ENCODE peak calls at places on chromosomes 4 and X, in four cellular contexts. H is GM23338, J is NT2/D1, I is adrenal gland. V is an unnamed sample.

GRCh38 chr4:39932776-39933402 is 44.8 kb downstream of the PDS5A start:
- DNase-seq in J (no peak), H (no peak), I (no peak), V (no peak)

GRCh38 chr4:168832746-168833575 is 177.1 kb downstream of the CBR4 start:
- DNase-seq in J (peak; percentile 22), I (peak; percentile 47), H (peak; percentile 78), V (peak; percentile 60)

GRCh38 chr4:69546121-69546520 is 50.4 kb upstream of the UGT2B4 start:
- DNase-seq in I (no peak), H (no peak), J (no peak), V (no peak)

GRCh38 chrX:2351999-2352995 is 148.5 kb downstream of the DHRSX start:
- DNase-seq in I (no peak), H (no peak), J (no peak), V (no peak)

GRCh38 chrX:17654116-17654515 is 83.2 kb upstream of the SCML1 start:
- DNase-seq in H (no peak), I (no peak), J (no peak), V (no peak)

GRCh38 chrX:133403984-133404383 is 11.3 kb downstream of the GPC4 start:
- DNase-seq in J (no peak), I (no peak), H (no peak), V (no peak)

GRCh38 chrX:72026341-72027023 is 105.2 kb downstream of the RTL5 start:
- DNase-seq in I (no peak), H (no peak), J (no peak), V (no peak)

GRCh38 chr4:38319456-38320348 is 344.3 kb upstream of the KLF3 start:
- DNase-seq in J (peak; percentile 70), H (peak; percentile 91), I (peak; percentile 95), V (peak; percentile 95)

GRCh38 chrX:79336869-79337815 is 30.0 kb downstream of the ITM2A start:
- DNase-seq in I (no peak), H (no peak), J (no peak), V (no peak)

GRCh38 chr4:148034821-148035220 is 302.9 kb downstream of the ARHGAP10 start:
- DNase-seq in I (no peak), H (no peak), J (no peak), V (no peak)

GRCh38 chr4:173264245-173264959 is 69.8 kb downstream of the HMGB2 start:
- DNase-seq in H (peak; percentile 31), I (peak; percentile 3), J (no peak), V (peak; percentile 72)

GRCh38 chr4:144658908-144659307 is 13.0 kb downstream of the HHIP start:
- DNase-seq in H (no peak), J (no peak), I (no peak), V (no peak)

GRCh38 chrX:23332888-23333821 is 1.5 kb upstream of the PTCHD1 start:
- DNase-seq in J (no peak), H (peak; percentile 20), I (no peak), V (no peak)

GRCh38 chr4:185304541-185304940 is 91.2 kb downstream of the LRP2BP start:
- DNase-seq in H (no peak), I (no peak), J (no peak), V (no peak)

GRCh38 chr4:6325791-6326290 is 56.2 kb downstream of the WFS1 start:
- DNase-seq in H (no peak), J (no peak), I (no peak), V (no peak)
- H3K27me3 ChIP-seq in H (no peaks in the 10 kb centered on the region), J (peaks cover 4% of the 10 kb centered on the region), I (no peaks in the 10 kb centered on the region), V (no peaks in the 10 kb centered on the region)

GRCh38 chr4:1505511-1506451 is 99.5 kb upstream of the NKX1-1 start:
- DNase-seq in H (no peak), I (no peak), J (no peak), V (no peak)

GRCh38 chr4:1502976-1503375 is 96.7 kb upstream of the NKX1-1 start:
- DNase-seq in I (no peak), J (no peak), H (no peak), V (no peak)

GRCh38 chr4:1506956-1507721 is 100.9 kb upstream of the NKX1-1 start:
- DNase-seq in H (no peak), J (no peak), I (no peak), V (no peak)

GRCh38 chr4:1503583-1504471 is 97.6 kb upstream of the NKX1-1 start:
- DNase-seq in I (no peak), H (no peak), J (no peak), V (peak; percentile 54)

DNA sequence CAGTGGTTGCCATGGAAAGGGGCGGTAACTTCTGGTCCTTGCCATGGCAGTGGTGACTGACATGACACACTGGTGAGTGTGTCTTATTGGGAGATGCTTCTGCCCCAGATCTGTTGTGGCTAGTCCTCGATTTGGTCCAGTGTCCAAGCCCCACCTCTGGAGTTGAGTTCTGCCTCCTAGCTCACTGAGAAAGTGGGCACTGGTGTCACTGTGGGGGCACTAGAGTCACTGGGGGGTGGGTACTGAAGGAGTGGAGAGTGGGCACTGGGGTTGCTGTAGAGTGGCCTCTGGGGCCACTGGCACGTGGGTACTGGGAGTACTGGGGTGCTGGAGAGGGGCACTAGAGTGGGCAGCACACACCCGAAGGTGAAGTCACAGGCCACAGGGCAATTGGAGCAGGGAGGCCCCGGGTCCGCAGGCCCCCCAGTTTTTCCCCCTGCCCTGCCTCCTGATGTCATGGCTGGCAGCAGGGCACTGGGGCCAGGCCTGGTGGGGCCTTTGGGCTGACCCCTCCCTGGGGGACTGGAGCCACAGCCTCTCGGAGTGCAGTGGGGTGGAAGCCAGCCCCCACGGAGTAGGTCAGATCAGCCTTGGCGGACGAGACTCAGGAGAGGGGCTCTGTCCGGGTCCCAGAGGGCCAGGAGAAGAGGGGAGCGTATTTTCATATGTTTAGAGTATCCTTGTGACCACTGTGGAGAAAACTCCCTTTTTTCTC is 98.7 kb upstream of the NKX1-1 start:
- DNase-seq in I (no peak), J (no peak), H (no peak), V (no peak)
- H3K27me3 ChIP-seq in I (no peaks in the 10 kb centered on the region), J (peaks cover 13% of the 10 kb centered on the region), H (no peaks in the 10 kb centered on the region), V (no peaks in the 10 kb centered on the region)

GRCh38 chrX:68257015-68257414 is 176.3 kb downstream of the OPHN1 start:
- DNase-seq in I (no peak), H (no peak), J (no peak), V (no peak)

DNA sequence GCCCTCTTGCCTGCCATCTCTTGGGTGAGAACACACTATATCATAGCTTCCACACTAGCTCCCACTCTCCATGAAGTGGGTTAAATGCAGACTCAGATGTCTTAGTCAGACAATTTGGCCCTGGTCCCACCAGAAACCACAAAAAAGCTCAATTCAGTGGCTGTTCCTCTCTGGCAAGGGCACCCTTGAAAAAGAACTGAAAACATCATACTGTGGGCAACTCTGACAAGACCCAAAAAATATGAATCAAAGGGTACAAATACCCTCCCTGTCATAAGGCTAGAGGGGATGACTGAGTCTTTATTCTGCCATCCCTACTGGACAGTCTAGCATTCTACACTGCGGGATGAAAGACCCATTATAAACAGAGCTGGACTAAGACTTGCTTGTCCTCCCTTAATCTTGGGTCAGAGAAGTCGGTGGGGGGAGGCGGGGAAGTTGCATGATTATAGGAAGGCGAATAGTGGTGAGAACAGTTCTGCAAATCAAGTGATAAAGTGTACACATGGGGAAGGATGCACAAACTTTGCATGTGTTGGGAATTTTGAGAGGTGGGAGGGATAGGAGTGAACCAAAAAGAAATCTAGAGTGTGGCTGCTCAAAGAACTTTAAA is 172.1 kb downstream of the OPHN1 start:
- DNase-seq in J (no peak), H (no peak), I (peak; percentile 6), V (no peak)
- H3K27me3 ChIP-seq in J (no peaks in the 10 kb centered on the region), H (no peaks in the 10 kb centered on the region), I (no peaks in the 10 kb centered on the region), V (no peaks in the 10 kb centered on the region)

GRCh38 chr4:190014771-190015537 is 12.1 kb downstream of the FRG2 start:
- DNase-seq in H (peak; percentile 84), I (no peak), J (no peak), V (no peak)
- H3K27me3 ChIP-seq in H (peaks cover 98% of the 10 kb centered on the region), I (peaks cover 31% of the 10 kb centered on the region), J (peaks cover 80% of the 10 kb centered on the region), V (no peaks in the 10 kb centered on the region)

GRCh38 chr4:138519436-138519835 is 277.3 kb upstream of the SLC7A11 start:
- DNase-seq in I (no peak), J (no peak), H (no peak), V (no peak)

GRCh38 chr4:138522366-138522765 is 280.2 kb upstream of the SLC7A11 start:
- DNase-seq in J (peak; percentile 16), H (peak; percentile 59), I (no peak), V (no peak)

GRCh38 chr4:138521809-138522208 is 279.7 kb upstream of the SLC7A11 start:
- DNase-seq in J (no peak), I (no peak), H (no peak), V (no peak)
- H3K27me3 ChIP-seq in J (no peaks in the 10 kb centered on the region), I (no peaks in the 10 kb centered on the region), H (no peaks in the 10 kb centered on the region), V (no peaks in the 10 kb centered on the region)

GRCh38 chr4:123300625-123301024 is 96.0 kb upstream of the SPRY1 start:
- DNase-seq in I (no peak), H (no peak), J (no peak), V (no peak)

GRCh38 chr4:123298798-123299197 is 97.8 kb upstream of the SPRY1 start:
- DNase-seq in J (no peak), H (no peak), I (no peak), V (no peak)

GRCh38 chr4:123300222-123300621 is 96.4 kb upstream of the SPRY1 start:
- DNase-seq in J (no peak), I (no peak), H (no peak), V (no peak)

GRCh38 chr4:123297836-123298235 is 98.8 kb upstream of the SPRY1 start:
- DNase-seq in H (peak; percentile 33), I (no peak), J (no peak), V (no peak)

DNA sequence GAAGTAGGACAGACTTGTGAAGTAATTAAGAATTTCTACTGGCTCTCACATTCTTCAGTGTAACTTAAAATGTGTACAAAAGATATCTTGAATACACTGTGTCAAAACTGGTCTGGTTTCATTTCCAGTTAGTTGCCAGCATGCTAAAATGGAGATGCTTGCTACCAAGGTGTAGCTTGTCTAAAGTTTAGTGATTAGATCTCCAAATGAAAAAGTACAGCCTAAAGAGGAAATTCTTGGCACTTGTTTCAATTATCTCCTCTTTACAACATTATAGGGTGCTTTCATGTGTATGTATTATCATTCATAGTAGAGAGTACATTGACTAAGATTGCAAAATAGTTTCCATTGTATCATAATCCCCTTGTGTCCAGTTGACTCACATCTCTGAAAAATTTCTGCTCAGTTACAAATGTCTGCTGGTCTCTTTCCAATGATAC is 97.4 kb upstream of the SPRY1 start:
- DNase-seq in H (no peak), J (no peak), I (no peak), V (no peak)
- H3K27me3 ChIP-seq in H (no peaks in the 10 kb centered on the region), J (no peaks in the 10 kb centered on the region), I (no peaks in the 10 kb centered on the region), V (no peaks in the 10 kb centered on the region)